ENCODE peak calls at places on chromosomes 2 and 18, in five cellular contexts. One of them, this sample, is unnamed.

GRCh38 chr2:6931753-6932152 is 14.5 kb downstream of the RNF144A start:
- DNase-seq in NCI-H82: no peak
- DNase-seq in astrocyte of the spinal cord: no peak
- DNase-seq in GDM1: no peak
- DNase-seq in chondrocyte: no peak
- DNase-seq in this sample: no peak

GRCh38 chr2:197675711-197676188 is 363 bp upstream of the RFTN2 start:
- DNase-seq in GDM1: no peak
- DNase-seq in astrocyte of the spinal cord: peak
- DNase-seq in chondrocyte: no peak
- DNase-seq in NCI-H82: no peak
- DNase-seq in this sample: no peak

GRCh38 chr18:26456070-26456491 is 92.3 kb downstream of the KCTD1 start:
- DNase-seq in astrocyte of the spinal cord: no peak
- DNase-seq in NCI-H82: no peak
- DNase-seq in chondrocyte: no peak
- DNase-seq in GDM1: no peak
- DNase-seq in this sample: no peak

GRCh38 chr2:166343467-166343866 is 32.3 kb downstream of the SCN9A start:
- DNase-seq in NCI-H82: no peak
- DNase-seq in chondrocyte: no peak
- DNase-seq in astrocyte of the spinal cord: no peak
- DNase-seq in GDM1: no peak
- DNase-seq in this sample: no peak

GRCh38 chr2:23584054-23584745 is 199.2 kb downstream of the KLHL29 start:
- DNase-seq in NCI-H82: no peak
- DNase-seq in astrocyte of the spinal cord: no peak
- DNase-seq in GDM1: no peak
- DNase-seq in chondrocyte: peak
- DNase-seq in this sample: no peak

GRCh38 chr2:229071292-229071976 is 199.7 kb downstream of the PID1 start:
- DNase-seq in GDM1: no peak
- DNase-seq in NCI-H82: no peak
- DNase-seq in astrocyte of the spinal cord: no peak
- DNase-seq in chondrocyte: no peak
- DNase-seq in this sample: no peak

GRCh38 chr2:231118122-231118942 is 6.5 kb downstream of the HTR2B start:
- DNase-seq in GDM1: no peak
- DNase-seq in astrocyte of the spinal cord: no peak
- DNase-seq in chondrocyte: no peak
- DNase-seq in NCI-H82: no peak
- DNase-seq in this sample: no peak

GRCh38 chr2:159549234-159549633 is 67.1 kb downstream of the BAZ2B start:
- DNase-seq in chondrocyte: no peak
- DNase-seq in NCI-H82: no peak
- DNase-seq in GDM1: no peak
- DNase-seq in astrocyte of the spinal cord: peak
- DNase-seq in this sample: no peak

GRCh38 chr2:26961603-26962184 is 8.7 kb upstream of the MAPRE3 start:
- DNase-seq in GDM1: peak
- DNase-seq in NCI-H82: peak
- DNase-seq in astrocyte of the spinal cord: peak
- DNase-seq in chondrocyte: no peak
- DNase-seq in this sample: peak

GRCh38 chr2:169038338-169038757 is 7.2 kb upstream of the ABCB11 start:
- DNase-seq in NCI-H82: no peak
- DNase-seq in GDM1: no peak
- DNase-seq in chondrocyte: no peak
- DNase-seq in astrocyte of the spinal cord: peak
- DNase-seq in this sample: no peak

GRCh38 chr18:48376406-48376805 is 32.8 kb downstream of the ZBTB7C start:
- DNase-seq in chondrocyte: no peak
- DNase-seq in GDM1: no peak
- DNase-seq in astrocyte of the spinal cord: no peak
- DNase-seq in NCI-H82: no peak
- DNase-seq in this sample: no peak

GRCh38 chr2:68418855-68419254 is 48.2 kb downstream of the FBXO48 start:
- DNase-seq in NCI-H82: no peak
- DNase-seq in chondrocyte: no peak
- DNase-seq in GDM1: no peak
- DNase-seq in astrocyte of the spinal cord: no peak
- DNase-seq in this sample: no peak

GRCh38 chr18:37769846-37770245 is 204.2 kb upstream of the CELF4 start:
- DNase-seq in GDM1: peak
- DNase-seq in astrocyte of the spinal cord: no peak
- DNase-seq in NCI-H82: no peak
- DNase-seq in chondrocyte: no peak
- DNase-seq in this sample: no peak

GRCh38 chr18:48904847-48905394 is 45.8 kb downstream of the SMAD7 start:
- DNase-seq in astrocyte of the spinal cord: no peak
- DNase-seq in GDM1: no peak
- DNase-seq in NCI-H82: no peak
- DNase-seq in chondrocyte: peak
- DNase-seq in this sample: no peak

GRCh38 chr2:62293490-62294212 is 97.7 kb downstream of the B3GNT2 start:
- DNase-seq in chondrocyte: no peak
- DNase-seq in GDM1: no peak
- DNase-seq in NCI-H82: no peak
- DNase-seq in astrocyte of the spinal cord: peak
- DNase-seq in this sample: no peak

GRCh38 chr2:203835420-203835819 is 32.2 kb upstream of the CTLA4 start:
- DNase-seq in NCI-H82: no peak
- DNase-seq in chondrocyte: no peak
- DNase-seq in GDM1: no peak
- DNase-seq in astrocyte of the spinal cord: no peak
- DNase-seq in this sample: no peak

GRCh38 chr18:74278983-74279382 is 12.8 kb downstream of the CYB5A start:
- DNase-seq in astrocyte of the spinal cord: no peak
- DNase-seq in GDM1: no peak
- DNase-seq in NCI-H82: no peak
- DNase-seq in chondrocyte: no peak
- DNase-seq in this sample: no peak

GRCh38 chr2:5946210-5947118 is 254.3 kb downstream of the SOX11 start:
- DNase-seq in astrocyte of the spinal cord: no peak
- DNase-seq in NCI-H82: no peak
- DNase-seq in chondrocyte: no peak
- DNase-seq in GDM1: no peak
- DNase-seq in this sample: no peak

GRCh38 chr2:69911985-69912563 is 2.8 kb upstream of the MXD1 start:
- DNase-seq in GDM1: peak
- DNase-seq in astrocyte of the spinal cord: peak
- DNase-seq in NCI-H82: peak
- DNase-seq in chondrocyte: no peak
- DNase-seq in this sample: no peak

GRCh38 chr2:99337931-99338580 is 867 bp downstream of the EIF5B start:
- DNase-seq in astrocyte of the spinal cord: peak
- DNase-seq in chondrocyte: no peak
- DNase-seq in NCI-H82: peak
- DNase-seq in GDM1: no peak
- DNase-seq in this sample: no peak

GRCh38 chr2:62826141-62826540 is 120.6 kb downstream of the EHBP1 start:
- DNase-seq in GDM1: no peak
- DNase-seq in NCI-H82: no peak
- DNase-seq in astrocyte of the spinal cord: peak
- DNase-seq in chondrocyte: no peak
- DNase-seq in this sample: no peak

GRCh38 chr2:122643725-122644329 is 888.4 kb downstream of the TSN start:
- DNase-seq in chondrocyte: no peak
- DNase-seq in NCI-H82: peak
- DNase-seq in astrocyte of the spinal cord: peak
- DNase-seq in GDM1: no peak
- DNase-seq in this sample: peak

GRCh38 chr2:133674433-133675331 is 106.4 kb upstream of the NCKAP5 start:
- DNase-seq in NCI-H82: no peak
- DNase-seq in astrocyte of the spinal cord: peak
- DNase-seq in chondrocyte: no peak
- DNase-seq in GDM1: no peak
- DNase-seq in this sample: no peak

GRCh38 chr2:263022-263738 is 652 bp downstream of the SH3YL1 start:
- DNase-seq in NCI-H82: no peak
- DNase-seq in chondrocyte: no peak
- DNase-seq in astrocyte of the spinal cord: no peak
- DNase-seq in GDM1: no peak
- DNase-seq in this sample: no peak

This sample was measured in Panc1.